ENCODE peak calls at places on chromosome 22, in seven cellular contexts. P is nephron progenitor cell; Q is CD8-positive, alpha-beta T cell; O is choroid plexus epithelial cell; K is left ventricle myocardium inferior; W is IMR-90; T is body of pancreas. L is an unnamed sample.

GRCh38 chr22:18968011-18968749 is 32.1 kb upstream of the PRODH start:
- DNase-seq in P (peak; percentile 95), Q (no peak), O (peak; percentile 40), K (no peak), W (peak; percentile 15), T (peak; percentile 31), L (peak; percentile 37)

GRCh38 chr22:30994960-30995359 is 25.9 kb downstream of the TUG1 start:
- DNase-seq in P (no peak), Q (no peak), O (no peak), K (no peak), W (no peak), T (no peak), L (no peak)

GRCh38 chr22:49404020-49404419 is 423.7 kb downstream of the BRD1 start:
- DNase-seq in P (no peak), Q (no peak), O (no peak), K (no peak), W (no peak), T (no peak), L (no peak)

GRCh38 chr22:20324139-20324516 is 4.3 kb upstream of the DGCR6L start:
- DNase-seq in P (no peak), Q (no peak), O (no peak), K (no peak), W (no peak), T (no peak), L (no peak)

GRCh38 chr22:30314918-30315317 is 11.8 kb downstream of the TBC1D10A start:
- DNase-seq in P (no peak), Q (peak; percentile 43), O (peak; percentile 45), K (no peak), W (peak; percentile 67), T (no peak), L (no peak)

GRCh38 chr22:48254311-48254873 is 1491.9 kb downstream of the TBC1D22A start:
- DNase-seq in P (no peak), Q (no peak), O (no peak), K (no peak), W (no peak), T (no peak), L (no peak)

GRCh38 chr22:37304595-37305343 is 22.5 kb downstream of the CYTH4 start:
- DNase-seq in P (no peak), Q (no peak), O (peak; percentile 73), K (no peak), W (peak; percentile 69), T (no peak), L (peak; percentile 29)

GRCh38 chr22:35558031-35558430 is 17.4 kb downstream of the RASD2 start:
- DNase-seq in P (no peak), Q (no peak), O (no peak), K (no peak), W (no peak), T (no peak), L (no peak)

GRCh38 chr22:33986167-33986771 is 66.0 kb upstream of the LARGE1 start:
- DNase-seq in P (no peak), Q (no peak), O (no peak), K (no peak), W (no peak), T (no peak), L (no peak)

GRCh38 chr22:41574847-41575381 is 14.1 kb downstream of the CSDC2 start:
- DNase-seq in P (no peak), Q (no peak), O (no peak), K (peak; percentile 88), W (peak; percentile 19), T (peak; percentile 31), L (peak; percentile 38)

GRCh38 chr22:36334838-36335603 is 52.7 kb downstream of the MYH9 start:
- DNase-seq in P (no peak), Q (no peak), O (peak; percentile 75), K (no peak), W (peak; percentile 84), T (peak; percentile 67), L (no peak)

GRCh38 chr22:46665151-46665695 is 45.0 kb downstream of the GRAMD4 start:
- DNase-seq in P (no peak), Q (no peak), O (no peak), K (no peak), W (no peak), T (no peak), L (no peak)
- TF ChIP-seq CTCF in P (no peak), Q (no peak), O (no peak), K (no peak), W (no peak), T (no peak), L (no peak)

GRCh38 chr22:27616033-27616432 is 185.5 kb downstream of the MN1 start:
- DNase-seq in P (no peak), Q (no peak), O (no peak), K (no peak), W (no peak), T (no peak), L (no peak)

GRCh38 chr22:27614291-27615007 is 187.1 kb downstream of the MN1 start:
- DNase-seq in P (no peak), Q (no peak), O (no peak), K (no peak), W (no peak), T (no peak), L (no peak)

GRCh38 chr22:27615408-27615807 is 186.1 kb downstream of the MN1 start:
- DNase-seq in P (no peak), Q (no peak), O (no peak), K (no peak), W (no peak), T (no peak), L (no peak)

GRCh38 chr22:27620367-27621154 is 181.0 kb downstream of the MN1 start:
- DNase-seq in P (no peak), Q (no peak), O (no peak), K (no peak), W (no peak), T (no peak), L (no peak)

GRCh38 chr22:27617214-27617881 is 184.2 kb downstream of the MN1 start:
- DNase-seq in P (no peak), Q (no peak), O (no peak), K (no peak), W (no peak), T (no peak), L (no peak)
- TF ChIP-seq CTCF in P (no peak), Q (no peak), O (peak; percentile 9), K (no peak), W (peak; percentile 7), T (peak; percentile 9), L (no peak)

GRCh38 chr22:23457586-23457985 is 122.5 kb downstream of the IGLL1 start:
- DNase-seq in P (no peak), Q (no peak), O (no peak), K (no peak), W (no peak), T (no peak), L (no peak)

GRCh38 chr22:23453277-23453676 is 126.8 kb downstream of the IGLL1 start:
- DNase-seq in P (no peak), Q (no peak), O (no peak), K (no peak), W (no peak), T (no peak), L (no peak)

GRCh38 chr22:23458663-23459541 is 121.2 kb downstream of the IGLL1 start:
- DNase-seq in P (no peak), Q (no peak), O (no peak), K (no peak), W (no peak), T (no peak), L (no peak)
- TF ChIP-seq CTCF in P (no peak), Q (no peak), O (no peak), K (no peak), W (no peak), T (no peak), L (no peak)

GRCh38 chr22:26169312-26170111 is at the start of gene SEZ6L:
- DNase-seq in P (peak; percentile 77), Q (no peak), O (no peak), K (peak; percentile 22), W (no peak), T (peak; percentile 13), L (no peak)

GRCh38 chr22:26172389-26172990 is 3.2 kb downstream of the SEZ6L start:
- DNase-seq in P (peak; percentile 71), Q (peak; percentile 13), O (peak; percentile 27), K (no peak), W (peak; percentile 4), T (peak; percentile 60), L (peak; percentile 14)

GRCh38 chr22:26170112-26170492 is 840 bp downstream of the SEZ6L start:
- DNase-seq in P (peak; percentile 4), Q (no peak), O (no peak), K (no peak), W (no peak), T (no peak), L (no peak)

GRCh38 chr22:26170795-26171194 is 1.5 kb downstream of the SEZ6L start:
- DNase-seq in P (peak; percentile 88), Q (no peak), O (no peak), K (peak; percentile 13), W (no peak), T (peak; percentile 6), L (no peak)

DNA sequence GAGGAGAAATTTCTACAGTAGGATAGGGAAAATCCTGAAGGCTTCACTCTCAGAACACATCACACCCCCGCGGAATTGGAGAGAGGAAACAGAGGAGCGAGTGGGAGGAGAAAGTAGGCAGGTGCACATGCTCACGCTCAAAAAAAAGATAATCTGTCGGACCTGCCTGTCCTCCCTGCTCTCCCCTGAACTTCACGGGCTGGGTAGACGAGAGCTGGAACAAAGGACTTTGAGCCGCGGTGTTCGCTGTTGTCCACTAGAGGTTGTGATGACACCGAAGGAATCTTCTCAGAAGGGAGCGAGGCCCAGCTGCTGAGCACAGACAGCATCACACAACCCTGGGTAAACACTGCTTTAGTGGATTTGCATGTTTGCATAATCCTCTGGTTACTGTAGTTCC is 5.0 kb downstream of the SEZ6L start:
- DNase-seq in P (peak; percentile 31), Q (no peak), O (no peak), K (no peak), W (no peak), T (peak; percentile 11), L (peak; percentile 20)
- TF ChIP-seq CTCF in P (peak; percentile 31), Q (no peak), O (no peak), K (no peak), W (no peak), T (no peak), L (no peak)

DNA sequence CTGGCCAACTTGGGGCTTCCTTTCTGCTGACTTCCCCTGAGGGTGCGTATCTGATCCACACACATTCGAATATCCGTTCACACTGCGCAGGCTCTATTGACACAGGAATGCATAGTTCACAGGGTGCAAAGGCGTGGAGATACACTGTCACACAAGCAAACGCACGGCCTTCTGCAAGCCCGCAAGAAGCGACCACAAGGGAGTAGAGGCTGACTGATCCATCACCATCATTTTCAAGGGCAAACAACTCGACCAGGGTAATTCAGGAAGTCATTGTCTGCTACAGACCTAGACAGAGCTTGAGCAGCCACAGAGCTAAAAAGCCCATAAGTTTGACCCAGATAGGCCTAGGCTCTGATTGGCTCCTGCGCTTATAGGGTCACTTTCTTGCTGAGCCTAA is 392.3 kb downstream of the MN1 start:
- DNase-seq in P (no peak), Q (no peak), O (peak; percentile 44), K (no peak), W (no peak), T (no peak), L (no peak)
- TF ChIP-seq CTCF in P (no peak), Q (no peak), O (peak; percentile 46), K (no peak), W (peak; percentile 12), T (no peak), L (no peak)

L was measured in cardiac muscle cell.